ENCODE peak calls at places on chromosomes 2 and 18, in six cellular contexts. P is left cardiac atrium; K is upper lobe of right lung; M is stimulated activated naive CD8-positive, alpha-beta T cell treated with anti-CD3 and anti-CD28 coated beads, Interleukin-15, amount 100 ng/mL, for 72 hours; Z is Panc1; B is effector memory CD8-positive, alpha-beta T cell. V is an unnamed sample.

GRCh38 chr2:69578201-69578555 is 65.4 kb downstream of the AAK1 start:
- ATAC-seq in Z (no peak), K (no peak), B (no peak), P (no peak), M (no peak), V (no peak)

GRCh38 chr2:170017848-170018492 is 160.0 kb upstream of the MYO3B start:
- ATAC-seq in K (no peak), Z (no peak), B (no peak), M (no peak), P (peak; percentile 85), V (no peak)

GRCh38 chr2:109254174-109254904 is 125.3 kb downstream of the SH3RF3 start:
- ATAC-seq in B (no peak), K (peak; percentile 66), M (no peak), P (no peak), Z (no peak), V (no peak)

GRCh38 chr18:10406172-10406663 is 48.2 kb upstream of the APCDD1 start:
- ATAC-seq in K (no peak), P (peak; percentile 59), B (no peak), Z (no peak), M (no peak), V (no peak)

GRCh38 chr2:181907005-181907549 is 15.5 kb downstream of the ITPRID2 start:
- ATAC-seq in K (no peak), M (peak; percentile 75), B (no peak), Z (no peak), P (no peak), V (peak; percentile 93)

GRCh38 chr2:119730598-119731278 is 29.0 kb upstream of the PTPN4 start:
- ATAC-seq in P (no peak), K (peak; percentile 76), B (no peak), Z (no peak), M (no peak), V (no peak)

GRCh38 chr2:188181884-188182283 is 109.8 kb upstream of the GULP1 start:
- ATAC-seq in M (no peak), B (no peak), K (no peak), Z (no peak), P (no peak), V (no peak)

GRCh38 chr2:102013200-102014040 is 21.7 kb downstream of the IL1R2 start:
- ATAC-seq in Z (no peak), K (peak; percentile 57), B (no peak), P (no peak), M (peak; percentile 81), V (peak; percentile 65)

GRCh38 chr2:236971131-236971850 is 114.4 kb upstream of the COPS8 start:
- ATAC-seq in P (no peak), M (no peak), K (peak; percentile 84), Z (no peak), B (no peak), V (no peak)

GRCh38 chr2:120948662-120949011 is 213.0 kb downstream of the GLI2 start:
- ATAC-seq in B (no peak), Z (peak; percentile 4), K (no peak), P (no peak), M (no peak), V (no peak)

GRCh38 chr18:54209471-54210180 is 14.8 kb downstream of the MBD2 start:
- ATAC-seq in P (no peak), B (no peak), M (peak; percentile 93), Z (no peak), K (no peak), V (peak; percentile 95)

GRCh38 chr18:3584897-3585460 is 135.0 kb downstream of the TGIF1 start:
- ATAC-seq in B (no peak), M (no peak), P (no peak), K (no peak), Z (no peak), V (no peak)

GRCh38 chr18:52569492-52569891 is 229.5 kb downstream of the DCC start:
- ATAC-seq in K (no peak), Z (no peak), M (no peak), P (no peak), B (no peak), V (no peak)

GRCh38 chr2:237097326-237097910 is 11.7 kb downstream of the COPS8 start:
- ATAC-seq in Z (no peak), K (no peak), B (no peak), P (no peak), M (no peak), V (no peak)

GRCh38 chr2:145601306-145601925 is 1081.5 kb upstream of the ZEB2 start:
- ATAC-seq in M (no peak), K (no peak), P (no peak), Z (no peak), B (no peak), V (no peak)

GRCh38 chr18:6058941-6059340 is 163.6 kb upstream of the TMEM200C start:
- ATAC-seq in Z (no peak), M (no peak), P (peak; percentile 92), B (no peak), K (no peak), V (no peak)